ENCODE peak calls at places on chromosomes 16 and 17, in six cellular contexts. W is GM12878, O is right lobe of liver, K is lung, T is body of pancreas, N is heart right ventricle. A is an unnamed sample. For H3K4me1, the result is how much of the 10 kb centered on the place peaks cover.

GRCh38 chr17:6755731-6756184 is at the start of gene XAF1:
- DNase-seq in W (peak), O (no peak), K (peak), T (peak), N (peak), A (peak)

GRCh38 chr16:84137287-84137686 is 7.7 kb downstream of the HSDL1 start:
- DNase-seq in W (no peak), O (no peak), K (no peak), T (no peak), N (no peak), A (no peak)

GRCh38 chr16:57618306-57619132 is 9.9 kb upstream of the ADGRG1 start:
- DNase-seq in W (no peak), O (no peak), K (peak), T (peak), N (no peak), A (no peak)

GRCh38 chr17:10836966-10837599 is 804 bp downstream of the PIRT start:
- DNase-seq in W (no peak), O (no peak), K (no peak), T (peak), N (no peak), A (no peak)

GRCh38 chr17:81231121-81231645 is 7.7 kb downstream of the TEPSIN start:
- DNase-seq in W (no peak), O (no peak), K (no peak), T (no peak), N (no peak), A (no peak)

GRCh38 chr17:43085489-43085888 is 39.7 kb downstream of the BRCA1 start:
- DNase-seq in W (no peak), O (no peak), K (no peak), T (no peak), N (no peak), A (no peak)

GRCh38 chr16:84718-85452 is 6.9 kb downstream of the MPG start:
- DNase-seq in W (peak), O (no peak), K (peak), T (peak), N (no peak), A (peak)

GRCh38 chr16:2973081-2973480 is 3.9 kb downstream of the PAQR4 start:
- DNase-seq in W (no peak), O (no peak), K (no peak), T (no peak), N (no peak), A (no peak)

GRCh38 chr17:61000911-61001310 is 323.3 kb downstream of the BCAS3 start:
- DNase-seq in W (no peak), O (no peak), K (no peak), T (no peak), N (no peak), A (no peak)

GRCh38 chr16:71895679-71896385 is 501 bp downstream of the IST1 start:
- DNase-seq in W (no peak), O (peak), K (peak), T (peak), N (peak), A (peak)

GRCh38 chr16:8108991-8109509 is 481.3 kb downstream of the TMEM114 start:
- DNase-seq in W (no peak), O (no peak), K (no peak), T (no peak), N (no peak), A (no peak)

GRCh38 chr16:17261197-17261858 is 209.4 kb downstream of the XYLT1 start:
- DNase-seq in W (no peak), O (no peak), K (no peak), T (no peak), N (no peak), A (no peak)

GRCh38 chr16:48862087-48862532 is 252.1 kb upstream of the N4BP1 start:
- DNase-seq in W (no peak), O (no peak), K (no peak), T (no peak), N (no peak), A (no peak)

GRCh38 chr17:34283571-34283970 is 2.0 kb upstream of the CCL11 start:
- DNase-seq in W (no peak), O (no peak), K (no peak), T (no peak), N (no peak), A (no peak)

GRCh38 chr17:73595068-73595865 is 49.0 kb downstream of the SDK2 start:
- DNase-seq in W (no peak), O (no peak), K (peak), T (no peak), N (peak), A (peak)

GRCh38 chr16:87123356-87124001 is 193.7 kb downstream of the C16orf95 start:
- DNase-seq in W (no peak), O (no peak), K (no peak), T (no peak), N (no peak), A (no peak)

GRCh38 chr16:23899869-23900268 is 64.1 kb downstream of the PRKCB start:
- DNase-seq in W (no peak), O (no peak), K (no peak), T (no peak), N (no peak), A (no peak)

GRCh38 chr17:81379523-81379942 is 15.7 kb upstream of the BAHCC1 start:
- DNase-seq in W (no peak), O (peak), K (no peak), T (peak), N (no peak), A (no peak)

GRCh38 chr17:58875261-58875660 is 119.6 kb downstream of the PPM1E start:
- DNase-seq in W (no peak), O (no peak), K (no peak), T (no peak), N (no peak), A (no peak)

GRCh38 chr16:102060-102855 is 24.2 kb downstream of the MPG start:
- DNase-seq in W (no peak), O (no peak), K (no peak), T (peak), N (peak), A (no peak)

GRCh38 chr16:13923703-13924298 is 3.8 kb downstream of the ERCC4 start:
- DNase-seq in W (peak), O (no peak), K (no peak), T (no peak), N (no peak), A (no peak)

GRCh38 chr16:31700200-31700529 is 172.5 kb downstream of the AHSP start:
- DNase-seq in W (no peak), O (no peak), K (no peak), T (no peak), N (no peak), A (no peak)

GRCh38 chr17:82518826-82519810 is at the start of gene FOXK2:
- DNase-seq in W (peak), O (peak), K (peak), T (peak), N (peak), A (peak)

GRCh38 chr16:71425746-71426068 is 16.1 kb downstream of the TLE7 start:
- DNase-seq in W (no peak), O (no peak), K (no peak), T (no peak), N (no peak), A (no peak)

GRCh38 chr17:36082062-36082461 is 7.9 kb downstream of the CCL3 start:
- DNase-seq in W (peak), O (no peak), K (no peak), T (no peak), N (no peak), A (no peak)

GRCh38 chr17:76543482-76544122 is 3.8 kb downstream of the PRCD start:
- DNase-seq in W (no peak), O (no peak), K (no peak), T (no peak), N (no peak), A (no peak)

GRCh38 chr17:8421571-8421970 is 14.1 kb upstream of the NDEL1 start:
- DNase-seq in W (no peak), O (no peak), K (no peak), T (no peak), N (no peak), A (no peak)

GRCh38 chr16:66928702-66929388 is 3.5 kb upstream of the RRAD start:
- DNase-seq in W (no peak), O (no peak), K (no peak), T (no peak), N (no peak), A (no peak)

GRCh38 chr16:4696905-4697866 is 3.8 kb downstream of the NUDT16L1 start:
- DNase-seq in W (no peak), O (peak), K (no peak), T (no peak), N (no peak), A (no peak)

GRCh38 chr17:36002631-36003030 is 1.3 kb upstream of the CCL15 start:
- DNase-seq in W (peak), O (no peak), K (no peak), T (no peak), N (no peak), A (no peak)

GRCh38 chr17:1039511-1040215 is 42.7 kb downstream of the TIMM22 start:
- DNase-seq in W (no peak), O (peak), K (peak), T (peak), N (peak), A (no peak)

GRCh38 chr17:1040216-1040600 is 43.3 kb downstream of the TIMM22 start:
- DNase-seq in W (no peak), O (no peak), K (no peak), T (peak), N (no peak), A (no peak)

GRCh38 chr17:1037238-1037879 is 40.4 kb downstream of the TIMM22 start:
- DNase-seq in W (no peak), O (no peak), K (no peak), T (no peak), N (no peak), A (no peak)

GRCh38 chr17:1039119-1039507 is 42.2 kb downstream of the TIMM22 start:
- DNase-seq in W (no peak), O (no peak), K (no peak), T (no peak), N (no peak), A (no peak)

DNA sequence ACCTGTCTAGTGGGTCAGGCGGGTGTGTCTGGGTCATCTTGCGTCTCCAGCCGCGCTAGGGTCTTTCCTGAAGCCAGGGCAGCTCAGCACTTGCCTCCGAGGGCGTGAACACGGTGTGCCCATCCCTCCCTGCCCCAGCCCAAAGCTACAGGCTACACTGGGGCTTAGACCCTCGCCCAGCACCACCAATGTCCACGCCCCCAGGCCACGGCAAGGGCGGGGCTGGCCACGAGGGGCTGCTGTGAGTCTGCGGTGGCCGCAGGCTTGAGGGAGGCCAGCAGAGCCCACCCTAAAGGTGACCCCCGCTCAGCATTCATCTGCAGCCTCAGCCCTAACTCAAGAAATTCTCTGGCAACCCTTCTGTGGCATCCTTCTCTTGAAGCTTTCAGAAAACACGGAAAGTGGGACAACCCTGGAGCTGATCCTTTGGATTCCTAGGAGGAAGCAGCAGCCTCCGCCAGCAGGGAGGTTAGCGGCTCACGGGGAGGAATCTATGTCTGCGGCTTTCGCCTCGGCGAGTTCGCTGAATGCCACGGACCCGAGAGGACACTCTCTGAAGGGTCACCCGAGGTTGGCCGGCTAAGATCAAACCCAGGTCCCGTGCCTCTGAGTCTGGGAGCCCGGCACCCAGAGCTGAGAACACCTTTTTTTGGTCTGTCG is 41.7 kb downstream of the TIMM22 start:
- DNase-seq in W (no peak), O (no peak), K (no peak), T (no peak), N (no peak), A (no peak)
- H3K4me1 ChIP-seq in W (under half), O (under half), K (under half), T (under half), N (under half), A (under half)

GRCh38 chr17:74752415-74752814 is 4.0 kb downstream of the NHERF1 start:
- DNase-seq in W (no peak), O (no peak), K (no peak), T (no peak), N (no peak), A (no peak)
- TF ChIP-seq CTCF in W (no peak), O (no peak), K (no peak), T (no peak), N (no peak), A (no peak)

DNA sequence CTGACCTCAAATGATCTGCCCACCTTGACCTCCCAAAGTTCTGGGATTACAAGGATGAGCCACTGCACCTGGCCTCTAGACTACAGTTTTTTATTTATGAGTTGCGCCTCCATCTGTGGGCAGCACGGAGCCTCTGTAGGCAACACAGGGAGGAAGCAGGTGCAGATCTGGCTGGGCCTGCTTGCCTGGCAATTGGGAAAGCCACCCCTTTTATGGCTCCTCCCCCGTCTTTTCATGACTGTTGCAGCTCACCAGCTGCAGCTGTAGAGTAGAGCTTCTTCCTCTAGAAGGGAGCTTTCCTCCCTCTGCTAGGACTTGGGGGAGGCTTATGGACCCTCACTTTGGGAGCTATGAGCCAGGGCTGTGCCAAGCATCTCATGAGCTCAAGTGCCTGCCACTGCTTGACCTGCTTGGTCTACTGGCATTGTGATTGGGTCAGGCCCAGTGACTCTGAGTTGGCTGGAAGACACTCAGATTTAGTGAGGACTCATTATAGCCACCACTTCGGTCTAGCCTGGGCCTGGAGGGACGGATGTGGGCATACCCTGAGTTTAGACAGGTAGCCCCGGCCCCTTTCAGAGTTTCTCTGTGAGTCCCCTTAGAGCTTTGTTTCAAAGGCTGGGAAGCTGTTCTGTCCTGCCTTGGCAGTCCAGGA is 6.9 kb upstream of the SLC7A6 start:
- DNase-seq in W (no peak), O (no peak), K (no peak), T (no peak), N (no peak), A (no peak)
- H3K4me1 ChIP-seq in W (under half), O (under half), K (under half), T (under half), N (under half), A (under half)

GRCh38 chr17:28317099-28317964 is 1.7 kb upstream of the TMEM97 start:
- DNase-seq in W (no peak), O (no peak), K (no peak), T (no peak), N (no peak), A (no peak)

GRCh38 chr17:28317965-28318758 is 838 bp upstream of the TMEM97 start:
- DNase-seq in W (no peak), O (no peak), K (no peak), T (no peak), N (no peak), A (no peak)

GRCh38 chr17:28320215-28321061 is 1.4 kb downstream of the TMEM97 start:
- DNase-seq in W (no peak), O (no peak), K (peak), T (no peak), N (no peak), A (no peak)

GRCh38 chr17:28315846-28316705 is 2.9 kb upstream of the TMEM97 start:
- DNase-seq in W (no peak), O (no peak), K (no peak), T (no peak), N (no peak), A (no peak)

DNA sequence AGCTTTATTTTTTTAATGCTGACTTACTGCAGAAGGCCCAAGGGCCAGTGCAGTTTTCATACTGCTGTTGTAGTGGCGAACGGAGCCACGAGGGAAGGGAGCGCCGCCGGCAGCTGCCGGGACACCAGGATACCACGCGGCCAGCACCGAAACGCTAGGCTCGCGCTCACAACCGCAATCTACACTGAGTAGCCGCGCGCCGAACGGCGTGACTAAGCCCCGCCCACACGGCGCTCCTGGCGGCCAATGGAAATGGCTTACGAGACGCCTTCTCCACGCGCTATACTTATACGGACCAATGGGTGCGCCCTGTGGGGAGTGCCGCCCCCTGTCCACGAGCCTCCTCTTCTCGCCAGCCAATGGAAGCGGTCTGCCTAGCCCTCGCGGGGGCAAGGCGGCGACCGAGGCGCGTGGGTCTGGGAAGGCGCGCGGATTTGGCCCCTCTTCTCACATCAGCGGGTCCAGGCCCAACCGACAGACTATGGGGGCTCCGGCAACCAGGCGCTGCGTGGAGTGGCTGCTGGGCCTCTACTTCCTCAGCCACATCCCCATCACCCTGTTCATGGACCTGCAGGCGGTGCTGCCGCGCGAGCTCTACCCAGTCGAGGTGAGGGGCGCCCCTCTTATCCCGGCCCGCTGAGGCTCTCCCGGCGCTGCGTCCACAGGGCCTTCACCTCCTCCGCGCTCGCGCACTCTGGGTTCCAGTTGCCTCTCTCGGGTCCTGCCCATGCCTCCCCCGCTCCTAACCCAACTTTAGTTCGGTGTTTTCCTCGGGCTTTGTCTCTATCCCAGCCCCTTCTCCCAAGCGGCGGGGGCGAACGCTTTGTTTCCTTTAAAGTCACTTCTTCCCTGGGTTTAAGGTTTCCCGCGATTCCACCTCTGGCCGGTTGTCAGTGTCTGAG is at the start of gene TMEM97:
- DNase-seq in W (peak), O (peak), K (peak), T (peak), N (peak), A (peak)
- TF ChIP-seq CTCF in W (peak), O (no peak), K (no peak), T (peak), N (no peak), A (no peak)

DNA sequence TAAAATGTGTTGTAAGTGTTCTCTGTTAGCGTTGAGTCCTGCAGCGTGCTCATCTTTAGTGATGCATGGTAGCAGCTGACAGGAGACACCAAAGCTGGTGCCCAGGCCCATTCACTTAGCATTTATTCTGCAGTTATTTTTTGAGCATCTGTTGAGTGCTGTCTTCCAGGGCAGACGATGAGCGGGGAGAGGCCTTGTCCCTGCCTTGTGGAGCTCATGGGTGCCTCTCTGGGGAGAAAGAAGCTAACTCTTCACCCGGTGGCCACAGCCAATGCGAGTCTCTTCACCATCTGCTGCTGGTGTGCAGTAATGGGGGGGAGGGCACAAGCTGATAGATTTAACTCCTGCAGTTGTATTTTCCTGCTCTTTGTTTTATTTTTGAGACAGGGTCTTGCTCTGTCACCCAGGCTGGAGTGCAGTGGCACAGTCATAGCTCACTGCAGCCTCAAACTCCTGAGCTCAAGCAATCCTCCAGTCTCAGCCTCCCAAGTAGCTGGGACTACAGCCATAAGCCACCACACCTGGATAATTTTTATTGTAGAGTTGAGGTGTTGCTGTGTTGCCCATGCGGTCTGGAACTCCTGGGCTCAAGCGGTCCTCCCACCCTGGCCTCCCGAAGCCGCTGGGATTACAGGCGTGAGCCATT is 30.5 kb downstream of the GPT2 start:
- DNase-seq in W (no peak), O (no peak), K (no peak), T (no peak), N (no peak), A (no peak)
- H3K4me1 ChIP-seq in W (under half), O (under half), K (under half), T (under half), N (under half), A (under half)

DNA sequence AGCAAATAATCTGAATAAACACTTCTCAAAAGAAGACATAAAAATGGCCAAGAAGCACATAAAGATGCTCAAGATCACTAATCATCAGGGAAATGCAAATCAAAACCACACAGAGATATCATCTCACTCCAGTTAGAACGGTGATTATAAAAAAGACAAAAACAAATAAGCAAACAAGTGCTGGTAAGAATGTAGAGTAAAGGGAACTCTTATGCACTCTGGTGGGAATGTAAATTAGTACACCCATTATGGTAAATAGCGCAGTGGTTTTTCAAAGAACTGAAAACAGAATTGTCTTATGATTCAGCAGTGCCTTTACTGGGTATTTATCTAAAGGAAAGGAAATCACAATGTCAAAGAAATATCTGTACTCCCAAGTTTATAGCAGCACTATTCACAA is 343.2 kb downstream of the HAPSTR1 start:
- DNase-seq in W (no peak), O (no peak), K (no peak), T (no peak), N (no peak), A (no peak)
- TF ChIP-seq CTCF in W (no peak), O (peak), K (no peak), T (no peak), N (no peak), A (no peak)

GRCh38 chr17:49969134-49969759 is at the start of gene DLX4:
- DNase-seq in W (no peak), O (no peak), K (no peak), T (no peak), N (no peak), A (peak)

GRCh38 chr17:49969794-49970389 is 902 bp downstream of the DLX4 start:
- DNase-seq in W (no peak), O (no peak), K (no peak), T (no peak), N (no peak), A (no peak)

GRCh38 chr17:49971848-49972485 is 3.0 kb downstream of the DLX4 start:
- DNase-seq in W (no peak), O (no peak), K (no peak), T (no peak), N (no peak), A (no peak)

GRCh38 chr17:49971199-49971847 is 2.3 kb downstream of the DLX4 start:
- DNase-seq in W (no peak), O (no peak), K (no peak), T (no peak), N (no peak), A (no peak)

GRCh38 chr17:49970498-49970897 is 1.5 kb downstream of the DLX4 start:
- DNase-seq in W (no peak), O (no peak), K (no peak), T (no peak), N (no peak), A (no peak)
- H3K4me1 ChIP-seq in W (under half), O (under half), K (under half), T (under half), N (under half), A (under half)